ENCODE peak calls at places on chromosomes 2 and 18, in ten cellular contexts. One of them, this sample, is unnamed.

GRCh38 chr2:171160119-171160629 is 519 bp downstream of the TLK1 start:
- DNase-seq in AG09309: no peak
- DNase-seq in spleen: peak; percentile 92
- DNase-seq in CD8-positive, alpha-beta T cell: peak; percentile 53
- DNase-seq in pancreas: peak; percentile 81
- DNase-seq in astrocyte of the cerebellum: peak; percentile 15
- DNase-seq in right lobe of liver: peak; percentile 72
- DNase-seq in HFFc6: peak; percentile 50
- DNase-seq in Peyer's patch: peak; percentile 78
- DNase-seq in A549: peak; percentile 69
- DNase-seq in this sample: peak; percentile 80

GRCh38 chr2:184455616-184456015 is 142.7 kb upstream of the ZNF804A start:
- DNase-seq in AG09309: no peak
- DNase-seq in pancreas: no peak
- DNase-seq in right lobe of liver: no peak
- DNase-seq in Peyer's patch: no peak
- DNase-seq in HFFc6: no peak
- DNase-seq in CD8-positive, alpha-beta T cell: no peak
- DNase-seq in astrocyte of the cerebellum: no peak
- DNase-seq in spleen: no peak
- DNase-seq in A549: no peak
- DNase-seq in this sample: no peak

GRCh38 chr2:1091895-1092585 is 141.4 kb downstream of the SNTG2 start:
- DNase-seq in pancreas: no peak
- DNase-seq in spleen: no peak
- DNase-seq in right lobe of liver: no peak
- DNase-seq in AG09309: peak; percentile 31
- DNase-seq in HFFc6: peak; percentile 44
- DNase-seq in A549: no peak
- DNase-seq in Peyer's patch: no peak
- DNase-seq in astrocyte of the cerebellum: no peak
- DNase-seq in CD8-positive, alpha-beta T cell: no peak
- DNase-seq in this sample: no peak

GRCh38 chr18:25230658-25231326 is 121.2 kb downstream of the ZNF521 start:
- DNase-seq in Peyer's patch: no peak
- DNase-seq in astrocyte of the cerebellum: peak; percentile 70
- DNase-seq in spleen: peak; percentile 78
- DNase-seq in HFFc6: peak; percentile 74
- DNase-seq in A549: peak; percentile 0
- DNase-seq in right lobe of liver: peak; percentile 30
- DNase-seq in AG09309: peak; percentile 73
- DNase-seq in pancreas: no peak
- DNase-seq in CD8-positive, alpha-beta T cell: no peak
- DNase-seq in this sample: no peak

GRCh38 chr2:138182276-138182675 is 218.0 kb downstream of the HNMT start:
- DNase-seq in HFFc6: no peak
- DNase-seq in A549: no peak
- DNase-seq in CD8-positive, alpha-beta T cell: no peak
- DNase-seq in AG09309: no peak
- DNase-seq in pancreas: no peak
- DNase-seq in spleen: no peak
- DNase-seq in right lobe of liver: no peak
- DNase-seq in Peyer's patch: no peak
- DNase-seq in astrocyte of the cerebellum: no peak
- DNase-seq in this sample: no peak

GRCh38 chr2:74881626-74882298 is 47.8 kb downstream of the HK2 start:
- DNase-seq in A549: no peak
- DNase-seq in pancreas: no peak
- DNase-seq in CD8-positive, alpha-beta T cell: no peak
- DNase-seq in AG09309: no peak
- DNase-seq in spleen: no peak
- DNase-seq in astrocyte of the cerebellum: no peak
- DNase-seq in right lobe of liver: no peak
- DNase-seq in HFFc6: no peak
- DNase-seq in Peyer's patch: no peak
- DNase-seq in this sample: no peak

GRCh38 chr2:129905664-129906081 is 73.8 kb upstream of the RAB6C start:
- DNase-seq in pancreas: no peak
- DNase-seq in A549: no peak
- DNase-seq in CD8-positive, alpha-beta T cell: no peak
- DNase-seq in AG09309: no peak
- DNase-seq in HFFc6: no peak
- DNase-seq in Peyer's patch: peak; percentile 14
- DNase-seq in astrocyte of the cerebellum: no peak
- DNase-seq in right lobe of liver: no peak
- DNase-seq in spleen: no peak
- DNase-seq in this sample: no peak

GRCh38 chr2:160222546-160223281 is 22.6 kb upstream of the ITGB6 start:
- DNase-seq in CD8-positive, alpha-beta T cell: no peak
- DNase-seq in Peyer's patch: no peak
- DNase-seq in AG09309: no peak
- DNase-seq in A549: no peak
- DNase-seq in astrocyte of the cerebellum: no peak
- DNase-seq in spleen: no peak
- DNase-seq in HFFc6: no peak
- DNase-seq in right lobe of liver: no peak
- DNase-seq in pancreas: no peak
- DNase-seq in this sample: no peak

GRCh38 chr2:180012523-180012922 is 5.4 kb upstream of the CWC22 start:
- DNase-seq in A549: peak; percentile 16
- DNase-seq in Peyer's patch: no peak
- DNase-seq in spleen: no peak
- DNase-seq in AG09309: peak; percentile 55
- DNase-seq in HFFc6: peak; percentile 83
- DNase-seq in right lobe of liver: no peak
- DNase-seq in astrocyte of the cerebellum: no peak
- DNase-seq in pancreas: no peak
- DNase-seq in CD8-positive, alpha-beta T cell: no peak
- DNase-seq in this sample: no peak

GRCh38 chr2:204024503-204024902 is 87.9 kb downstream of the ICOS start:
- DNase-seq in astrocyte of the cerebellum: peak; percentile 22
- DNase-seq in HFFc6: peak; percentile 26
- DNase-seq in A549: peak; percentile 32
- DNase-seq in spleen: no peak
- DNase-seq in right lobe of liver: no peak
- DNase-seq in CD8-positive, alpha-beta T cell: no peak
- DNase-seq in Peyer's patch: no peak
- DNase-seq in AG09309: no peak
- DNase-seq in pancreas: no peak
- DNase-seq in this sample: no peak

GRCh38 chr2:42124051-42124813 is 44.9 kb upstream of the EML4 start:
- DNase-seq in pancreas: no peak
- DNase-seq in spleen: no peak
- DNase-seq in HFFc6: no peak
- DNase-seq in astrocyte of the cerebellum: no peak
- DNase-seq in Peyer's patch: no peak
- DNase-seq in CD8-positive, alpha-beta T cell: no peak
- DNase-seq in A549: no peak
- DNase-seq in AG09309: no peak
- DNase-seq in right lobe of liver: no peak
- DNase-seq in this sample: no peak

GRCh38 chr2:28347193-28347592 is 45.5 kb upstream of the FOSL2 start:
- DNase-seq in HFFc6: no peak
- DNase-seq in pancreas: peak; percentile 14
- DNase-seq in spleen: peak; percentile 41
- DNase-seq in AG09309: no peak
- DNase-seq in right lobe of liver: no peak
- DNase-seq in A549: no peak
- DNase-seq in astrocyte of the cerebellum: no peak
- DNase-seq in Peyer's patch: no peak
- DNase-seq in CD8-positive, alpha-beta T cell: no peak
- DNase-seq in this sample: no peak

GRCh38 chr2:226190479-226191252 is 609.0 kb downstream of the IRS1 start:
- DNase-seq in astrocyte of the cerebellum: no peak
- DNase-seq in A549: peak; percentile 51
- DNase-seq in Peyer's patch: no peak
- DNase-seq in spleen: no peak
- DNase-seq in HFFc6: no peak
- DNase-seq in right lobe of liver: no peak
- DNase-seq in pancreas: no peak
- DNase-seq in CD8-positive, alpha-beta T cell: no peak
- DNase-seq in AG09309: no peak
- DNase-seq in this sample: no peak

GRCh38 chr2:54977149-54977548 is 73.1 kb downstream of the RTN4 start:
- DNase-seq in HFFc6: no peak
- DNase-seq in spleen: no peak
- DNase-seq in CD8-positive, alpha-beta T cell: no peak
- DNase-seq in Peyer's patch: no peak
- DNase-seq in astrocyte of the cerebellum: no peak
- DNase-seq in right lobe of liver: no peak
- DNase-seq in AG09309: no peak
- DNase-seq in A549: no peak
- DNase-seq in pancreas: no peak
- DNase-seq in this sample: no peak

GRCh38 chr2:96856776-96857673 is 791 bp downstream of the ANKRD39 start:
- DNase-seq in HFFc6: peak; percentile 27
- DNase-seq in right lobe of liver: no peak
- DNase-seq in spleen: no peak
- DNase-seq in AG09309: no peak
- DNase-seq in A549: peak; percentile 43
- DNase-seq in CD8-positive, alpha-beta T cell: no peak
- DNase-seq in astrocyte of the cerebellum: no peak
- DNase-seq in Peyer's patch: no peak
- DNase-seq in pancreas: no peak
- DNase-seq in this sample: no peak

GRCh38 chr2:231170058-231170457 is 28.4 kb upstream of the ARMC9 start:
- DNase-seq in pancreas: no peak
- DNase-seq in right lobe of liver: no peak
- DNase-seq in astrocyte of the cerebellum: no peak
- DNase-seq in A549: no peak
- DNase-seq in Peyer's patch: no peak
- DNase-seq in spleen: no peak
- DNase-seq in AG09309: peak; percentile 46
- DNase-seq in HFFc6: peak; percentile 49
- DNase-seq in CD8-positive, alpha-beta T cell: no peak
- DNase-seq in this sample: no peak

GRCh38 chr18:22377769-22378168 is 39.9 kb downstream of the CTAGE1 start:
- DNase-seq in A549: no peak
- DNase-seq in pancreas: no peak
- DNase-seq in HFFc6: no peak
- DNase-seq in spleen: no peak
- DNase-seq in astrocyte of the cerebellum: no peak
- DNase-seq in AG09309: no peak
- DNase-seq in Peyer's patch: no peak
- DNase-seq in right lobe of liver: no peak
- DNase-seq in CD8-positive, alpha-beta T cell: no peak
- DNase-seq in this sample: no peak

GRCh38 chr18:22378672-22379282 is 38.9 kb downstream of the CTAGE1 start:
- DNase-seq in HFFc6: peak; percentile 33
- DNase-seq in CD8-positive, alpha-beta T cell: no peak
- DNase-seq in Peyer's patch: peak; percentile 54
- DNase-seq in A549: peak; percentile 56
- DNase-seq in AG09309: no peak
- DNase-seq in spleen: no peak
- DNase-seq in right lobe of liver: no peak
- DNase-seq in astrocyte of the cerebellum: no peak
- DNase-seq in pancreas: no peak
- DNase-seq in this sample: no peak
- TF ChIP-seq CTCF in HFFc6: peak; percentile 76
- TF ChIP-seq CTCF in CD8-positive, alpha-beta T cell: no peak
- TF ChIP-seq CTCF in Peyer's patch: peak; percentile 7
- TF ChIP-seq CTCF in A549: peak; percentile 25
- TF ChIP-seq CTCF in AG09309: peak; percentile 53
- TF ChIP-seq CTCF in spleen: peak; percentile 52
- TF ChIP-seq CTCF in right lobe of liver: peak; percentile 67
- TF ChIP-seq CTCF in astrocyte of the cerebellum: peak; percentile 46
- TF ChIP-seq CTCF in pancreas: peak; percentile 34
- TF ChIP-seq CTCF in this sample: peak; percentile 68

GRCh38 chr2:51579412-51579811 is 547.5 kb upstream of the NRXN1 start:
- DNase-seq in astrocyte of the cerebellum: no peak
- DNase-seq in AG09309: no peak
- DNase-seq in pancreas: no peak
- DNase-seq in spleen: no peak
- DNase-seq in A549: no peak
- DNase-seq in CD8-positive, alpha-beta T cell: no peak
- DNase-seq in Peyer's patch: no peak
- DNase-seq in HFFc6: no peak
- DNase-seq in right lobe of liver: no peak
- DNase-seq in this sample: no peak

GRCh38 chr2:51581636-51582267 is 549.8 kb upstream of the NRXN1 start:
- DNase-seq in Peyer's patch: no peak
- DNase-seq in HFFc6: no peak
- DNase-seq in spleen: peak; percentile 53
- DNase-seq in pancreas: no peak
- DNase-seq in A549: peak; percentile 1
- DNase-seq in AG09309: no peak
- DNase-seq in astrocyte of the cerebellum: no peak
- DNase-seq in right lobe of liver: no peak
- DNase-seq in CD8-positive, alpha-beta T cell: no peak
- DNase-seq in this sample: no peak
- TF ChIP-seq CTCF in Peyer's patch: no peak
- TF ChIP-seq CTCF in HFFc6: no peak
- TF ChIP-seq CTCF in spleen: no peak
- TF ChIP-seq CTCF in pancreas: no peak
- TF ChIP-seq CTCF in A549: no peak
- TF ChIP-seq CTCF in AG09309: no peak
- TF ChIP-seq CTCF in astrocyte of the cerebellum: no peak
- TF ChIP-seq CTCF in right lobe of liver: no peak
- TF ChIP-seq CTCF in CD8-positive, alpha-beta T cell: no peak
- TF ChIP-seq CTCF in this sample: no peak

GRCh38 chr18:76126327-76126726 is 368.7 kb downstream of the ZNF516 start:
- DNase-seq in pancreas: no peak
- DNase-seq in HFFc6: no peak
- DNase-seq in CD8-positive, alpha-beta T cell: no peak
- DNase-seq in AG09309: no peak
- DNase-seq in right lobe of liver: no peak
- DNase-seq in Peyer's patch: no peak
- DNase-seq in astrocyte of the cerebellum: no peak
- DNase-seq in spleen: no peak
- DNase-seq in A549: no peak
- DNase-seq in this sample: no peak
- TF ChIP-seq CTCF in pancreas: no peak
- TF ChIP-seq CTCF in HFFc6: no peak
- TF ChIP-seq CTCF in CD8-positive, alpha-beta T cell: no peak
- TF ChIP-seq CTCF in AG09309: no peak
- TF ChIP-seq CTCF in right lobe of liver: peak; percentile 11
- TF ChIP-seq CTCF in Peyer's patch: no peak
- TF ChIP-seq CTCF in astrocyte of the cerebellum: no peak
- TF ChIP-seq CTCF in spleen: no peak
- TF ChIP-seq CTCF in A549: no peak
- TF ChIP-seq CTCF in this sample: no peak

DNA sequence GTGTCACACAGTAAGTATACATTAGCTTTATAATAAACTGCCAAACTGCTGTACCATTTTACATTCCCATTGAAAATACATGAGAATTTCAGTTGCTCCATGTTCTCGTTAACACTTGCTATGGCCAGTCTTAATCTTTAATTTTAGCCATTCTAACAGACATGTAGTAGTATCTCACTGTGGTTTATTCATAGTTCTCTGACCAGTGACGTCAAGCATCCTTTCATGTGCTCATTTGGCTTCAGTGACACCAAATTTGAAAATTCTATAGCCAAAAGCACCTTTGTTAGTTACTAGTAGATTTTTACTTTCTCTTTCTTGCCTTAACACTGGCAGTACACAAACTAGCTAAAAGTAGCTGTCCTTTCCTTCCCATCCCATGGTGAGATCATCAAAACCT is 43.0 kb downstream of the CYP1B1 start:
- DNase-seq in pancreas: no peak
- DNase-seq in A549: no peak
- DNase-seq in right lobe of liver: no peak
- DNase-seq in AG09309: no peak
- DNase-seq in HFFc6: no peak
- DNase-seq in Peyer's patch: no peak
- DNase-seq in spleen: no peak
- DNase-seq in CD8-positive, alpha-beta T cell: no peak
- DNase-seq in astrocyte of the cerebellum: no peak
- DNase-seq in this sample: no peak
- TF ChIP-seq CTCF in pancreas: no peak
- TF ChIP-seq CTCF in A549: no peak
- TF ChIP-seq CTCF in right lobe of liver: no peak
- TF ChIP-seq CTCF in AG09309: no peak
- TF ChIP-seq CTCF in HFFc6: no peak
- TF ChIP-seq CTCF in Peyer's patch: no peak
- TF ChIP-seq CTCF in spleen: no peak
- TF ChIP-seq CTCF in CD8-positive, alpha-beta T cell: no peak
- TF ChIP-seq CTCF in astrocyte of the cerebellum: no peak
- TF ChIP-seq CTCF in this sample: no peak